ENCODE peak calls at places on chromosomes 16 and 17, in six cellular contexts. G is progenitor cell of endocrine pancreas; O is stimulated activated CD8-positive, alpha-beta memory T cell treated with anti-CD3 and anti-CD28 coated beads, Interleukin-4, amount 100 ng/mL, for 4 hours; N is PC-3; A is iPS-NIHi11; H is NCI-H1092. D is an unnamed sample.

GRCh38 chr17:19756551-19756950 is 8.5 kb upstream of the ALDH3A1 start:
- DNase-seq in N (no peak), G (no peak), O (no peak), H (no peak), A (no peak), D (no peak)

GRCh38 chr17:28796062-28796461 is 46.5 kb downstream of the FAM222B start:
- DNase-seq in A (no peak), N (no peak), G (no peak), H (peak), O (no peak), D (no peak)

GRCh38 chr17:8893059-8893458 is 25.6 kb upstream of the PIK3R6 start:
- DNase-seq in H (no peak), N (no peak), A (no peak), G (no peak), O (no peak), D (no peak)

GRCh38 chr16:23505942-23506605 is 4.2 kb downstream of the GGA2 start:
- DNase-seq in H (no peak), A (no peak), O (no peak), G (no peak), N (no peak), D (no peak)

GRCh38 chr17:75910699-75911098 is 6.0 kb upstream of the MRPL38 start:
- DNase-seq in N (no peak), A (no peak), G (no peak), O (no peak), H (no peak), D (no peak)

GRCh38 chr17:1298616-1299015 is 19.2 kb downstream of the TRARG1 start:
- DNase-seq in O (peak), H (no peak), A (peak), G (peak), N (no peak), D (no peak)

GRCh38 chr17:16486373-16487250 is 5.4 kb downstream of the LRRC75A start:
- DNase-seq in N (peak), O (no peak), H (peak), A (peak), G (no peak), D (no peak)

GRCh38 chr17:45828171-45829133 is 16.2 kb upstream of the SPPL2C start:
- DNase-seq in N (peak), A (no peak), G (no peak), H (no peak), O (no peak), D (no peak)

GRCh38 chr16:71963125-71963875 is 36.9 kb downstream of the PKD1L3 start:
- DNase-seq in H (no peak), A (no peak), N (no peak), O (no peak), G (no peak), D (no peak)

GRCh38 chr17:31294839-31295488 is 2.1 kb downstream of the OMG start:
- DNase-seq in G (no peak), N (no peak), H (no peak), A (no peak), O (no peak), D (peak)

GRCh38 chr16:53901396-53901795 is 197.4 kb downstream of the FTO start:
- DNase-seq in N (no peak), O (no peak), A (no peak), G (no peak), H (no peak), D (no peak)

GRCh38 chr16:85553436-85554113 is 59.5 kb upstream of the GSE1 start:
- DNase-seq in H (peak), A (no peak), N (peak), G (peak), O (no peak), D (peak)

GRCh38 chr16:27646811-27647210 is 96.9 kb downstream of the KATNIP start:
- DNase-seq in G (no peak), O (no peak), H (no peak), N (no peak), A (no peak), D (peak)

GRCh38 chr16:68383858-68384257 is 64.5 kb downstream of the SMPD3 start:
- DNase-seq in A (no peak), G (no peak), H (no peak), O (no peak), N (no peak), D (no peak)

GRCh38 chr17:7294614-7295153 is at the start of gene YBX2:
- DNase-seq in O (peak), G (peak), A (peak), N (peak), H (peak), D (peak)

GRCh38 chr17:77308768-77309726 is 168.3 kb downstream of the SEC14L1 start:
- DNase-seq in H (no peak), A (no peak), N (peak), O (no peak), G (no peak), D (peak)

GRCh38 chr17:885971-886571 is 93.5 kb downstream of the NXN start:
- DNase-seq in O (no peak), N (no peak), A (no peak), H (peak), G (no peak), D (no peak)

GRCh38 chr17:79073016-79073705 is 1.5 kb upstream of the ENGASE start:
- DNase-seq in A (no peak), G (no peak), O (no peak), N (no peak), H (no peak), D (no peak)

GRCh38 chr16:5971924-5972323 is 874.3 kb upstream of the EEF2KMT start:
- DNase-seq in G (no peak), A (no peak), O (no peak), H (no peak), N (no peak), D (no peak)

GRCh38 chr16:87582221-87582965 is 19.9 kb upstream of the JPH3 start:
- DNase-seq in H (no peak), O (no peak), G (no peak), N (no peak), A (peak), D (no peak)

GRCh38 chr16:72783716-72784320 is 264.1 kb downstream of the ZFHX3 start:
- DNase-seq in G (no peak), H (no peak), N (peak), A (no peak), O (no peak), D (no peak)

GRCh38 chr16:21194771-21195301 is 16.5 kb downstream of the ZP2 start:
- DNase-seq in H (no peak), G (no peak), N (no peak), A (no peak), O (no peak), D (no peak)

GRCh38 chr17:21213491-21214014 is 408 bp downstream of the TMEM11 start:
- DNase-seq in A (peak), O (peak), N (no peak), G (peak), H (no peak), D (no peak)

GRCh38 chr16:87966685-87967185 is 15.5 kb downstream of the BANP start:
- DNase-seq in N (no peak), H (no peak), G (no peak), A (no peak), O (no peak), D (no peak)

GRCh38 chr16:4257646-4258556 is 14.9 kb downstream of the TFAP4 start:
- DNase-seq in A (no peak), N (no peak), H (no peak), G (no peak), O (no peak), D (no peak)

D was measured in MV-4-11.